ENCODE peak calls at places on chromosomes 3 and 15, in seven cellular contexts. B is A549, C is kidney, M is brain microvascular endothelial cell, S is lower leg skin, U is foreskin fibroblast, F is breast epithelium. I is an unnamed sample.

GRCh38 chr3:25567806-25568524 is 96.7 kb downstream of the TOP2B start:
- DNase-seq in B (no peak), S (no peak), C (no peak), F (no peak), M (no peak), U (no peak), I (no peak)

GRCh38 chr3:68858549-68858948 is 73.8 kb downstream of the TAFA4 start:
- DNase-seq in B (no peak), S (no peak), M (no peak), U (no peak), C (no peak), F (no peak), I (no peak)

GRCh38 chr3:58568572-58569286 is 8.5 kb downstream of the FAM107A start:
- DNase-seq in B (peak; percentile 56), S (peak; percentile 98), M (peak; percentile 79), C (peak; percentile 71), F (peak; percentile 63), U (peak; percentile 87), I (peak; percentile 86)

GRCh38 chr3:102057781-102058421 is 208.6 kb downstream of the NFKBIZ start:
- DNase-seq in F (no peak), B (no peak), U (no peak), S (no peak), C (no peak), M (no peak), I (no peak)

GRCh38 chr3:132222868-132223538 is 94.2 kb upstream of the ACP3 start:
- DNase-seq in S (no peak), F (no peak), B (no peak), U (no peak), M (no peak), C (peak; percentile 84), I (no peak)

GRCh38 chr3:50326182-50326541 is 1.9 kb downstream of the TUSC2 start:
- DNase-seq in M (no peak), U (no peak), B (no peak), F (no peak), C (no peak), S (no peak), I (peak; percentile 65)

GRCh38 chr15:50315814-50316630 is 39.0 kb downstream of the GABPB1 start:
- DNase-seq in F (no peak), B (peak; percentile 65), C (no peak), S (no peak), M (no peak), U (peak; percentile 66), I (no peak)

GRCh38 chr3:108378153-108378951 is 82.0 kb downstream of the HHLA2 start:
- DNase-seq in B (no peak), C (no peak), F (no peak), S (no peak), M (no peak), U (no peak), I (no peak)

GRCh38 chr3:31740397-31740796 is 207.7 kb downstream of the STT3B start:
- DNase-seq in S (no peak), U (no peak), B (no peak), M (no peak), F (no peak), C (no peak), I (no peak)

GRCh38 chr3:43148033-43148432 is 42.2 kb upstream of the POMGNT2 start:
- DNase-seq in F (no peak), U (no peak), C (no peak), M (no peak), B (no peak), S (no peak), I (no peak)

GRCh38 chr15:83200589-83200988 is 7.0 kb downstream of the HDGFL3 start:
- DNase-seq in B (no peak), S (no peak), F (no peak), C (no peak), M (peak; percentile 10), U (no peak), I (no peak)

GRCh38 chr15:85044251-85044853 is 62.7 kb downstream of the PDE8A start:
- DNase-seq in U (peak; percentile 68), F (peak; percentile 27), C (no peak), B (peak; percentile 89), S (no peak), M (peak; percentile 78), I (peak; percentile 61)

GRCh38 chr15:65525622-65526021 is 4.6 kb upstream of the HACD3 start:
- DNase-seq in U (peak; percentile 63), F (peak; percentile 40), C (no peak), M (peak; percentile 14), S (no peak), B (no peak), I (no peak)

GRCh38 chr15:68402432-68403160 is 29.4 kb downstream of the ITGA11 start:
- DNase-seq in S (peak; percentile 77), U (no peak), C (no peak), F (peak; percentile 16), B (no peak), M (no peak), I (no peak)

GRCh38 chr3:162605651-162606204 is 1109.1 kb downstream of the OTOL1 start:
- DNase-seq in M (no peak), U (no peak), B (no peak), S (no peak), C (no peak), F (no peak), I (no peak)

GRCh38 chr3:159762981-159763465 is 225.6 kb upstream of the IL12A start:
- DNase-seq in C (peak; percentile 86), B (peak; percentile 89), F (peak; percentile 77), S (peak; percentile 93), U (peak; percentile 84), M (peak; percentile 85), I (peak; percentile 80)

GRCh38 chr3:123421353-123422174 is 27.3 kb downstream of the ADCY5 start:
- DNase-seq in U (peak; percentile 30), C (peak; percentile 86), F (no peak), S (no peak), M (peak; percentile 11), B (no peak), I (no peak)

GRCh38 chr3:53242155-53242554 is 13.7 kb downstream of the TKT start:
- DNase-seq in B (no peak), F (no peak), M (no peak), S (no peak), C (no peak), U (no peak), I (no peak)

GRCh38 chr3:133262371-133262770 is 137.5 kb upstream of the BFSP2 start:
- DNase-seq in S (no peak), F (no peak), U (no peak), C (no peak), B (no peak), M (no peak), I (no peak)

GRCh38 chr3:27914199-27914598 is 192.1 kb upstream of the EOMES start:
- DNase-seq in M (no peak), C (no peak), S (no peak), B (peak; percentile 18), U (no peak), F (no peak), I (no peak)

GRCh38 chr3:152737021-152737908 is 97.7 kb upstream of the P2RY1 start:
- DNase-seq in S (no peak), M (peak; percentile 54), B (peak; percentile 3), C (no peak), F (peak; percentile 21), U (peak; percentile 90), I (peak; percentile 34)

GRCh38 chr15:88276821-88277220 is 20.3 kb upstream of the NTRK3 start:
- DNase-seq in C (no peak), S (no peak), B (no peak), U (no peak), F (no peak), M (no peak), I (no peak)

GRCh38 chr3:36907911-36908646 is 36.8 kb downstream of the TRANK1 start:
- DNase-seq in B (peak; percentile 66), S (peak; percentile 84), F (peak; percentile 20), U (peak; percentile 79), C (peak; percentile 78), M (peak; percentile 52), I (peak; percentile 34)

GRCh38 chr3:36905545-36905944 is 39.3 kb downstream of the TRANK1 start:
- DNase-seq in U (no peak), B (no peak), S (peak; percentile 40), C (no peak), M (no peak), F (no peak), I (no peak)

GRCh38 chr3:36908647-36909180 is 36.1 kb downstream of the TRANK1 start:
- DNase-seq in S (no peak), U (no peak), B (no peak), F (no peak), C (no peak), M (no peak), I (no peak)

GRCh38 chr3:36904641-36905040 is 40.2 kb downstream of the TRANK1 start:
- DNase-seq in M (no peak), S (peak; percentile 54), U (peak; percentile 48), F (no peak), C (no peak), B (peak; percentile 37), I (peak; percentile 33)

GRCh38 chr3:36906504-36907149 is 38.2 kb downstream of the TRANK1 start:
- DNase-seq in F (no peak), B (no peak), U (peak; percentile 74), S (no peak), C (no peak), M (peak; percentile 53), I (no peak)
- H3K4me3 ChIP-seq in F (no peak overlapping the region), B (no peak overlapping the region), U (no peak overlapping the region), S (no peak overlapping the region), C (no peak overlapping the region), M (no peak overlapping the region), I (no peak overlapping the region)

GRCh38 chr3:32816439-32817194 is 1.2 kb upstream of the TRIM71 start:
- DNase-seq in B (peak; percentile 24), F (no peak), C (peak; percentile 66), M (no peak), S (peak; percentile 74), U (peak; percentile 51), I (no peak)
- H3K4me3 ChIP-seq in B (peak overlapping the region; percentile 49), F (peak overlapping the region; percentile 48), C (peak overlapping the region; percentile 55), M (peak overlapping the region; percentile 44), S (no peak overlapping the region), U (peak overlapping the region; percentile 30), I (peak overlapping the region; percentile 49)

GRCh38 chr3:60080648-60081047 is 1030.8 kb upstream of the CFAP20DC start:
- DNase-seq in U (no peak), B (no peak), F (no peak), M (no peak), S (no peak), C (no peak), I (no peak)
- H3K4me3 ChIP-seq in U (no peak overlapping the region), B (no peak overlapping the region), F (no peak overlapping the region), M (no peak overlapping the region), S (no peak overlapping the region), C (no peak overlapping the region), I (no peak overlapping the region)

GRCh38 chr3:459376-459710 is 262.8 kb downstream of the CHL1 start:
- DNase-seq in S (no peak), B (no peak), F (no peak), U (no peak), M (no peak), C (no peak), I (no peak)

GRCh38 chr3:468172-468571 is 271.6 kb downstream of the CHL1 start:
- DNase-seq in B (peak; percentile 1), S (no peak), C (no peak), F (no peak), M (no peak), U (no peak), I (no peak)

GRCh38 chr3:464255-464654 is 267.7 kb downstream of the CHL1 start:
- DNase-seq in M (no peak), B (no peak), F (no peak), S (no peak), U (no peak), C (no peak), I (no peak)

GRCh38 chr3:462851-463250 is 266.3 kb downstream of the CHL1 start:
- DNase-seq in M (no peak), U (no peak), C (no peak), F (no peak), S (no peak), B (no peak), I (no peak)

GRCh38 chr3:463793-464192 is 267.2 kb downstream of the CHL1 start:
- DNase-seq in F (no peak), S (no peak), U (no peak), C (no peak), B (no peak), M (no peak), I (no peak)
- H3K4me3 ChIP-seq in F (no peak overlapping the region), S (no peak overlapping the region), U (no peak overlapping the region), C (no peak overlapping the region), B (no peak overlapping the region), M (no peak overlapping the region), I (no peak overlapping the region)

I was measured in tibial artery.